ENCODE peak calls at places on chromosomes 11 and 22, in nine cellular contexts. One of them, this sample, is unnamed.

GRCh38 chr11:26201411-26201810 is 130.5 kb upstream of the ANO3 start:
- DNase-seq in CD8-positive, alpha-beta T cell: no peak
- DNase-seq in NCI-H774: no peak
- DNase-seq in NCI-H1436 treated with DMSO at 0.1 percent for 48 hours: no peak
- DNase-seq in HFFc6: peak
- DNase-seq in mammary epithelial cell: peak
- DNase-seq in A549: no peak
- DNase-seq in activated CD4-positive, CD25-positive, alpha-beta regulatory T cell treated with anti-CD3 and anti-CD28 coated beads, Interleukin-2, amount 50 U/mL, for 72 hours: no peak
- DNase-seq in caudate nucleus: no peak
- DNase-seq in this sample: no peak

GRCh38 chr11:122170815-122171475 is 54.9 kb upstream of the BLID start:
- DNase-seq in NCI-H774: no peak
- DNase-seq in CD8-positive, alpha-beta T cell: no peak
- DNase-seq in NCI-H1436 treated with DMSO at 0.1 percent for 48 hours: no peak
- DNase-seq in caudate nucleus: no peak
- DNase-seq in mammary epithelial cell: peak
- DNase-seq in activated CD4-positive, CD25-positive, alpha-beta regulatory T cell treated with anti-CD3 and anti-CD28 coated beads, Interleukin-2, amount 50 U/mL, for 72 hours: no peak
- DNase-seq in A549: no peak
- DNase-seq in HFFc6: peak
- DNase-seq in this sample: no peak

GRCh38 chr22:44664149-44664548 is 37.9 kb upstream of the PRR5 start:
- DNase-seq in NCI-H1436 treated with DMSO at 0.1 percent for 48 hours: no peak
- DNase-seq in mammary epithelial cell: no peak
- DNase-seq in caudate nucleus: no peak
- DNase-seq in CD8-positive, alpha-beta T cell: peak
- DNase-seq in HFFc6: peak
- DNase-seq in A549: no peak
- DNase-seq in NCI-H774: no peak
- DNase-seq in activated CD4-positive, CD25-positive, alpha-beta regulatory T cell treated with anti-CD3 and anti-CD28 coated beads, Interleukin-2, amount 50 U/mL, for 72 hours: no peak
- DNase-seq in this sample: peak

GRCh38 chr11:73274722-73275380 is 2.7 kb downstream of the P2RY6 start:
- DNase-seq in mammary epithelial cell: no peak
- DNase-seq in HFFc6: no peak
- DNase-seq in A549: no peak
- DNase-seq in CD8-positive, alpha-beta T cell: no peak
- DNase-seq in NCI-H774: no peak
- DNase-seq in activated CD4-positive, CD25-positive, alpha-beta regulatory T cell treated with anti-CD3 and anti-CD28 coated beads, Interleukin-2, amount 50 U/mL, for 72 hours: no peak
- DNase-seq in caudate nucleus: no peak
- DNase-seq in NCI-H1436 treated with DMSO at 0.1 percent for 48 hours: no peak
- DNase-seq in this sample: no peak

GRCh38 chr11:117973446-117973922 is 12.7 kb upstream of the IL10RA start:
- DNase-seq in A549: no peak
- DNase-seq in HFFc6: no peak
- DNase-seq in CD8-positive, alpha-beta T cell: no peak
- DNase-seq in NCI-H1436 treated with DMSO at 0.1 percent for 48 hours: no peak
- DNase-seq in activated CD4-positive, CD25-positive, alpha-beta regulatory T cell treated with anti-CD3 and anti-CD28 coated beads, Interleukin-2, amount 50 U/mL, for 72 hours: no peak
- DNase-seq in caudate nucleus: no peak
- DNase-seq in NCI-H774: no peak
- DNase-seq in mammary epithelial cell: no peak
- DNase-seq in this sample: no peak

GRCh38 chr11:69344570-69345145 is 50.7 kb downstream of the MYEOV start:
- DNase-seq in activated CD4-positive, CD25-positive, alpha-beta regulatory T cell treated with anti-CD3 and anti-CD28 coated beads, Interleukin-2, amount 50 U/mL, for 72 hours: no peak
- DNase-seq in caudate nucleus: no peak
- DNase-seq in NCI-H774: no peak
- DNase-seq in mammary epithelial cell: no peak
- DNase-seq in NCI-H1436 treated with DMSO at 0.1 percent for 48 hours: no peak
- DNase-seq in A549: no peak
- DNase-seq in HFFc6: no peak
- DNase-seq in CD8-positive, alpha-beta T cell: no peak
- DNase-seq in this sample: no peak

GRCh38 chr22:27775087-27775697 is 26.4 kb downstream of the MN1 start:
- DNase-seq in CD8-positive, alpha-beta T cell: no peak
- DNase-seq in activated CD4-positive, CD25-positive, alpha-beta regulatory T cell treated with anti-CD3 and anti-CD28 coated beads, Interleukin-2, amount 50 U/mL, for 72 hours: no peak
- DNase-seq in A549: no peak
- DNase-seq in HFFc6: no peak
- DNase-seq in NCI-H1436 treated with DMSO at 0.1 percent for 48 hours: no peak
- DNase-seq in NCI-H774: no peak
- DNase-seq in mammary epithelial cell: no peak
- DNase-seq in caudate nucleus: no peak
- DNase-seq in this sample: no peak

GRCh38 chr11:12008790-12009616 is 577 bp upstream of the DKK3 start:
- DNase-seq in A549: peak
- DNase-seq in HFFc6: peak
- DNase-seq in activated CD4-positive, CD25-positive, alpha-beta regulatory T cell treated with anti-CD3 and anti-CD28 coated beads, Interleukin-2, amount 50 U/mL, for 72 hours: no peak
- DNase-seq in caudate nucleus: no peak
- DNase-seq in CD8-positive, alpha-beta T cell: no peak
- DNase-seq in mammary epithelial cell: peak
- DNase-seq in NCI-H774: peak
- DNase-seq in NCI-H1436 treated with DMSO at 0.1 percent for 48 hours: no peak
- DNase-seq in this sample: no peak

GRCh38 chr11:109865558-109866186 is 227.5 kb upstream of the ZC3H12C start:
- DNase-seq in NCI-H1436 treated with DMSO at 0.1 percent for 48 hours: no peak
- DNase-seq in mammary epithelial cell: peak
- DNase-seq in NCI-H774: peak
- DNase-seq in HFFc6: no peak
- DNase-seq in CD8-positive, alpha-beta T cell: no peak
- DNase-seq in A549: no peak
- DNase-seq in activated CD4-positive, CD25-positive, alpha-beta regulatory T cell treated with anti-CD3 and anti-CD28 coated beads, Interleukin-2, amount 50 U/mL, for 72 hours: no peak
- DNase-seq in caudate nucleus: peak
- DNase-seq in this sample: no peak

GRCh38 chr22:19886605-19887250 is 32.1 kb upstream of the GNB1L start:
- DNase-seq in caudate nucleus: no peak
- DNase-seq in activated CD4-positive, CD25-positive, alpha-beta regulatory T cell treated with anti-CD3 and anti-CD28 coated beads, Interleukin-2, amount 50 U/mL, for 72 hours: no peak
- DNase-seq in A549: no peak
- DNase-seq in CD8-positive, alpha-beta T cell: no peak
- DNase-seq in HFFc6: peak
- DNase-seq in NCI-H774: no peak
- DNase-seq in NCI-H1436 treated with DMSO at 0.1 percent for 48 hours: no peak
- DNase-seq in mammary epithelial cell: peak
- DNase-seq in this sample: no peak

This sample was measured in activated gamma-delta T cell treated with anti-CD3 and anti-CD28 coated beads, Interleukin-2, amount 50 U/mL, for 16 hours.